ENCODE peak calls at places on chromosomes 5 and 9, in four cellular contexts. G is memory B cell, F is AG20443, V is Peyer's patch. X is an unnamed sample.

GRCh38 chr5:124461857-124462423 is 284.5 kb downstream of the ZNF608 start:
- DNase-seq in F (no peak), V (no peak), G (no peak), X (no peak)

GRCh38 chr9:15498246-15499018 is 12.3 kb downstream of the PSIP1 start:
- DNase-seq in F (no peak), G (no peak), V (no peak), X (no peak)

GRCh38 chr5:43514471-43514815 is 505 bp downstream of the C5orf34 start:
- DNase-seq in V (no peak), G (no peak), F (peak), X (peak)

GRCh38 chr5:139443766-139444473 is 4.6 kb upstream of the DNAJC18 start:
- DNase-seq in V (no peak), F (peak), G (no peak), X (peak)

GRCh38 chr5:80346055-80346454 is 26.3 kb downstream of the SPZ1 start:
- DNase-seq in G (peak), F (no peak), V (no peak), X (no peak)

GRCh38 chr9:76949865-76950264 is 44.0 kb upstream of the PRUNE2 start:
- DNase-seq in G (no peak), V (no peak), F (no peak), X (no peak)

GRCh38 chr5:94777163-94777885 is 158.9 kb downstream of the SLF1 start:
- DNase-seq in V (no peak), F (no peak), G (no peak), X (no peak)

GRCh38 chr9:134962065-134962997 is 44.6 kb upstream of the FCN1 start:
- DNase-seq in F (no peak), G (no peak), V (peak), X (no peak)

GRCh38 chr5:180170111-180170809 is 38.8 kb downstream of the RASGEF1C start:
- DNase-seq in V (no peak), G (no peak), F (peak), X (no peak)

X was measured in AG08396.